ENCODE peak calls at places on chromosomes 2 and 18, in seven cellular contexts. One of them, this sample, is unnamed.

GRCh38 chr2:167057461-167057860 is 169.2 kb downstream of the XIRP2 start:
- DNase-seq in ovary: no peak
- DNase-seq in left lobe of liver: no peak
- DNase-seq in substantia nigra: no peak
- DNase-seq in RPMI7951: no peak
- DNase-seq in skeletal muscle cell: no peak
- DNase-seq in type B pancreatic cell: no peak
- DNase-seq in this sample: no peak

GRCh38 chr18:35497006-35497333 is 790 bp downstream of the INO80C start:
- DNase-seq in ovary: peak; percentile 38
- DNase-seq in left lobe of liver: no peak
- DNase-seq in substantia nigra: no peak
- DNase-seq in RPMI7951: no peak
- DNase-seq in skeletal muscle cell: no peak
- DNase-seq in type B pancreatic cell: no peak
- DNase-seq in this sample: peak; percentile 73

GRCh38 chr2:202046577-202046976 is 12.9 kb downstream of the FZD7 start:
- DNase-seq in ovary: no peak
- DNase-seq in left lobe of liver: no peak
- DNase-seq in substantia nigra: no peak
- DNase-seq in RPMI7951: no peak
- DNase-seq in skeletal muscle cell: no peak
- DNase-seq in type B pancreatic cell: no peak
- DNase-seq in this sample: no peak

GRCh38 chr2:96685592-96686459 is 43.3 kb downstream of the FER1L5 start:
- DNase-seq in ovary: peak; percentile 53
- DNase-seq in left lobe of liver: no peak
- DNase-seq in substantia nigra: no peak
- DNase-seq in RPMI7951: no peak
- DNase-seq in skeletal muscle cell: no peak
- DNase-seq in type B pancreatic cell: no peak
- DNase-seq in this sample: peak; percentile 60

GRCh38 chr2:32003791-32004190 is 7.0 kb downstream of the MEMO1 start:
- DNase-seq in ovary: no peak
- DNase-seq in left lobe of liver: no peak
- DNase-seq in substantia nigra: no peak
- DNase-seq in RPMI7951: no peak
- DNase-seq in skeletal muscle cell: no peak
- DNase-seq in type B pancreatic cell: no peak
- DNase-seq in this sample: no peak

GRCh38 chr2:74261204-74261864 is 62.9 kb downstream of the MTHFD2 start:
- DNase-seq in ovary: no peak
- DNase-seq in left lobe of liver: no peak
- DNase-seq in substantia nigra: no peak
- DNase-seq in RPMI7951: peak; percentile 29
- DNase-seq in skeletal muscle cell: no peak
- DNase-seq in type B pancreatic cell: no peak
- DNase-seq in this sample: no peak

GRCh38 chr2:224861266-224861665 is 145.1 kb upstream of the CCDC195 start:
- DNase-seq in ovary: no peak
- DNase-seq in left lobe of liver: no peak
- DNase-seq in substantia nigra: no peak
- DNase-seq in RPMI7951: no peak
- DNase-seq in skeletal muscle cell: no peak
- DNase-seq in type B pancreatic cell: no peak
- DNase-seq in this sample: no peak

GRCh38 chr2:66577331-66578041 is 142.6 kb downstream of the MEIS1 start:
- DNase-seq in ovary: peak; percentile 69
- DNase-seq in left lobe of liver: no peak
- DNase-seq in substantia nigra: no peak
- DNase-seq in RPMI7951: no peak
- DNase-seq in skeletal muscle cell: no peak
- DNase-seq in type B pancreatic cell: no peak
- DNase-seq in this sample: peak; percentile 82

GRCh38 chr18:11533942-11534496 is 75.4 kb upstream of the SLC35G4 start:
- DNase-seq in ovary: no peak
- DNase-seq in left lobe of liver: no peak
- DNase-seq in substantia nigra: no peak
- DNase-seq in RPMI7951: no peak
- DNase-seq in skeletal muscle cell: no peak
- DNase-seq in type B pancreatic cell: no peak
- DNase-seq in this sample: no peak

GRCh38 chr2:144480257-144480656 is 39.7 kb downstream of the ZEB2 start:
- DNase-seq in ovary: no peak
- DNase-seq in left lobe of liver: no peak
- DNase-seq in substantia nigra: no peak
- DNase-seq in RPMI7951: no peak
- DNase-seq in skeletal muscle cell: peak; percentile 59
- DNase-seq in type B pancreatic cell: no peak
- DNase-seq in this sample: no peak

GRCh38 chr2:47336259-47337238 is 66.4 kb upstream of the MSH2 start:
- DNase-seq in ovary: no peak
- DNase-seq in left lobe of liver: no peak
- DNase-seq in substantia nigra: no peak
- DNase-seq in RPMI7951: no peak
- DNase-seq in skeletal muscle cell: no peak
- DNase-seq in type B pancreatic cell: no peak
- DNase-seq in this sample: no peak

GRCh38 chr2:30145826-30146336 is 926 bp upstream of the YPEL5 start:
- DNase-seq in ovary: no peak
- DNase-seq in left lobe of liver: no peak
- DNase-seq in substantia nigra: no peak
- DNase-seq in RPMI7951: no peak
- DNase-seq in skeletal muscle cell: no peak
- DNase-seq in type B pancreatic cell: no peak
- DNase-seq in this sample: no peak

GRCh38 chr2:238985036-238985729 is 137.3 kb downstream of the TWIST2 start:
- DNase-seq in ovary: no peak
- DNase-seq in left lobe of liver: no peak
- DNase-seq in substantia nigra: no peak
- DNase-seq in RPMI7951: no peak
- DNase-seq in skeletal muscle cell: no peak
- DNase-seq in type B pancreatic cell: no peak
- DNase-seq in this sample: no peak

GRCh38 chr2:207711750-207712487 is 479 bp downstream of the CCNYL1 start:
- DNase-seq in ovary: peak; percentile 61
- DNase-seq in left lobe of liver: no peak
- DNase-seq in substantia nigra: peak; percentile 49
- DNase-seq in RPMI7951: peak; percentile 53
- DNase-seq in skeletal muscle cell: peak; percentile 5
- DNase-seq in type B pancreatic cell: peak; percentile 73
- DNase-seq in this sample: peak; percentile 77